ENCODE peak calls at places on chromosomes 11 and 22, in six cellular contexts. One of them, this sample, is unnamed.

GRCh38 chr11:64371201-64371600 is 12.2 kb downstream of the RPS6KA4 start:
- ATAC-seq in A549: no peak
- ATAC-seq in HepG2: no peak
- ATAC-seq in upper lobe of left lung: no peak
- ATAC-seq in GM12878: no peak
- ATAC-seq in K562: no peak
- ATAC-seq in this sample: no peak

GRCh38 chr22:46619240-46619829 is 851 bp upstream of the GRAMD4 start:
- ATAC-seq in K562: no peak
- ATAC-seq in GM12878: no peak
- ATAC-seq in upper lobe of left lung: peak; percentile 31
- ATAC-seq in HepG2: no peak
- ATAC-seq in A549: no peak
- ATAC-seq in this sample: no peak

GRCh38 chr11:47355283-47356128 is 3.0 kb upstream of the MYBPC3 start:
- ATAC-seq in K562: peak; percentile 96
- ATAC-seq in GM12878: no peak
- ATAC-seq in upper lobe of left lung: peak; percentile 80
- ATAC-seq in HepG2: peak; percentile 87
- ATAC-seq in A549: peak; percentile 92
- ATAC-seq in this sample: peak; percentile 84

GRCh38 chr11:36500315-36500721 is 9.8 kb downstream of the TRAF6 start:
- ATAC-seq in HepG2: no peak
- ATAC-seq in A549: peak; percentile 94
- ATAC-seq in GM12878: peak; percentile 98
- ATAC-seq in K562: peak; percentile 83
- ATAC-seq in upper lobe of left lung: no peak
- ATAC-seq in this sample: no peak

GRCh38 chr11:39442177-39442576 is 2017.3 kb downstream of the LRRC4C start:
- ATAC-seq in GM12878: no peak
- ATAC-seq in K562: no peak
- ATAC-seq in A549: no peak
- ATAC-seq in upper lobe of left lung: no peak
- ATAC-seq in HepG2: no peak
- ATAC-seq in this sample: no peak

GRCh38 chr11:19511413-19512183 is 201.0 kb upstream of the NAV2 start:
- ATAC-seq in A549: no peak
- ATAC-seq in K562: no peak
- ATAC-seq in GM12878: no peak
- ATAC-seq in upper lobe of left lung: no peak
- ATAC-seq in HepG2: no peak
- ATAC-seq in this sample: peak; percentile 57

GRCh38 chr11:70668204-70669202 is 270.2 kb downstream of the CTTN start:
- ATAC-seq in upper lobe of left lung: no peak
- ATAC-seq in GM12878: no peak
- ATAC-seq in K562: no peak
- ATAC-seq in HepG2: no peak
- ATAC-seq in A549: no peak
- ATAC-seq in this sample: no peak

GRCh38 chr11:72432347-72433287 is 1.7 kb downstream of the CLPB start:
- ATAC-seq in K562: no peak
- ATAC-seq in HepG2: no peak
- ATAC-seq in GM12878: no peak
- ATAC-seq in A549: no peak
- ATAC-seq in upper lobe of left lung: no peak
- ATAC-seq in this sample: no peak

GRCh38 chr22:44591146-44591790 is 93.2 kb upstream of the RTL6 start:
- ATAC-seq in HepG2: no peak
- ATAC-seq in K562: no peak
- ATAC-seq in upper lobe of left lung: no peak
- ATAC-seq in GM12878: no peak
- ATAC-seq in A549: no peak
- ATAC-seq in this sample: no peak

GRCh38 chr22:44089717-44090570 is 65.8 kb downstream of the PARVB start:
- ATAC-seq in upper lobe of left lung: no peak
- ATAC-seq in GM12878: no peak
- ATAC-seq in K562: no peak
- ATAC-seq in A549: no peak
- ATAC-seq in HepG2: no peak
- ATAC-seq in this sample: no peak

GRCh38 chr22:33519140-33519973 is 400.9 kb downstream of the LARGE1 start:
- ATAC-seq in upper lobe of left lung: no peak
- ATAC-seq in GM12878: peak; percentile 78
- ATAC-seq in A549: peak; percentile 77
- ATAC-seq in HepG2: peak; percentile 77
- ATAC-seq in K562: peak; percentile 31
- ATAC-seq in this sample: peak; percentile 62

GRCh38 chr22:44758970-44759365 is 6.6 kb downstream of the ARHGAP8 start:
- ATAC-seq in K562: no peak
- ATAC-seq in HepG2: no peak
- ATAC-seq in GM12878: no peak
- ATAC-seq in A549: no peak
- ATAC-seq in upper lobe of left lung: no peak
- ATAC-seq in this sample: no peak

GRCh38 chr11:88508808-88509581 is 171.5 kb upstream of the CTSC start:
- ATAC-seq in HepG2: no peak
- ATAC-seq in upper lobe of left lung: no peak
- ATAC-seq in K562: peak; percentile 75
- ATAC-seq in A549: peak; percentile 84
- ATAC-seq in GM12878: peak; percentile 76
- ATAC-seq in this sample: peak; percentile 39

GRCh38 chr22:45246060-45246985 is 5.6 kb upstream of the KIAA0930 start:
- ATAC-seq in GM12878: peak; percentile 27
- ATAC-seq in A549: peak; percentile 93
- ATAC-seq in HepG2: peak; percentile 87
- ATAC-seq in upper lobe of left lung: peak; percentile 80
- ATAC-seq in K562: no peak
- ATAC-seq in this sample: peak; percentile 86

GRCh38 chr11:73189315-73189714 is 28.8 kb upstream of the P2RY2 start:
- ATAC-seq in upper lobe of left lung: no peak
- ATAC-seq in K562: no peak
- ATAC-seq in A549: no peak
- ATAC-seq in HepG2: no peak
- ATAC-seq in GM12878: peak; percentile 78
- ATAC-seq in this sample: peak; percentile 27

GRCh38 chr22:19378362-19378711 is 53.2 kb downstream of the HIRA start:
- ATAC-seq in upper lobe of left lung: no peak
- ATAC-seq in A549: no peak
- ATAC-seq in K562: no peak
- ATAC-seq in GM12878: no peak
- ATAC-seq in HepG2: no peak
- ATAC-seq in this sample: no peak

GRCh38 chr11:72927380-72927779 is 113.2 kb downstream of the ATG16L2 start:
- ATAC-seq in K562: no peak
- ATAC-seq in GM12878: no peak
- ATAC-seq in A549: no peak
- ATAC-seq in upper lobe of left lung: no peak
- ATAC-seq in HepG2: no peak
- ATAC-seq in this sample: no peak

GRCh38 chr22:27635852-27636251 is 165.7 kb downstream of the MN1 start:
- ATAC-seq in HepG2: no peak
- ATAC-seq in K562: no peak
- ATAC-seq in upper lobe of left lung: no peak
- ATAC-seq in A549: no peak
- ATAC-seq in GM12878: no peak
- ATAC-seq in this sample: no peak

GRCh38 chr22:47201186-47201995 is 438.9 kb downstream of the TBC1D22A start:
- ATAC-seq in HepG2: no peak
- ATAC-seq in GM12878: no peak
- ATAC-seq in upper lobe of left lung: no peak
- ATAC-seq in A549: no peak
- ATAC-seq in K562: no peak
- ATAC-seq in this sample: no peak

GRCh38 chr11:69546735-69547370 is 65.4 kb downstream of the LINC01488 start:
- ATAC-seq in A549: no peak
- ATAC-seq in HepG2: no peak
- ATAC-seq in GM12878: peak; percentile 90
- ATAC-seq in K562: no peak
- ATAC-seq in upper lobe of left lung: no peak
- ATAC-seq in this sample: no peak

GRCh38 chr22:24445481-24446290 is 18.3 kb downstream of the ADORA2A start:
- ATAC-seq in K562: peak; percentile 80
- ATAC-seq in HepG2: peak; percentile 56
- ATAC-seq in GM12878: peak; percentile 52
- ATAC-seq in upper lobe of left lung: no peak
- ATAC-seq in A549: no peak
- ATAC-seq in this sample: no peak

GRCh38 chr11:115182282-115182952 is 321.8 kb downstream of the CADM1 start:
- ATAC-seq in HepG2: no peak
- ATAC-seq in A549: no peak
- ATAC-seq in GM12878: no peak
- ATAC-seq in upper lobe of left lung: no peak
- ATAC-seq in K562: no peak
- ATAC-seq in this sample: no peak

GRCh38 chr22:17969732-17970131 is 54.6 kb downstream of the MICAL3 start:
- ATAC-seq in upper lobe of left lung: no peak
- ATAC-seq in HepG2: no peak
- ATAC-seq in GM12878: no peak
- ATAC-seq in A549: peak; percentile 83
- ATAC-seq in K562: peak; percentile 13
- ATAC-seq in this sample: peak; percentile 54

GRCh38 chr11:36376315-36376887 is 80.3 kb downstream of the PRR5L start:
- ATAC-seq in upper lobe of left lung: peak; percentile 54
- ATAC-seq in K562: no peak
- ATAC-seq in A549: peak; percentile 51
- ATAC-seq in GM12878: peak; percentile 33
- ATAC-seq in HepG2: no peak
- ATAC-seq in this sample: no peak

GRCh38 chr11:130911306-130911705 is 5.0 kb downstream of the SNX19 start:
- ATAC-seq in upper lobe of left lung: no peak
- ATAC-seq in A549: no peak
- ATAC-seq in HepG2: no peak
- ATAC-seq in K562: no peak
- ATAC-seq in GM12878: no peak
- ATAC-seq in this sample: no peak
- TF ChIP-seq POLR2A in upper lobe of left lung: no peak
- TF ChIP-seq POLR2A in A549: no peak
- TF ChIP-seq POLR2A in HepG2: no peak
- TF ChIP-seq POLR2A in K562: no peak
- TF ChIP-seq POLR2A in GM12878: no peak
- TF ChIP-seq POLR2A in this sample: no peak

GRCh38 chr11:76825726-76826396 is 34.9 kb upstream of the ACER3 start:
- ATAC-seq in A549: no peak
- ATAC-seq in HepG2: no peak
- ATAC-seq in upper lobe of left lung: no peak
- ATAC-seq in GM12878: no peak
- ATAC-seq in K562: peak; percentile 6
- ATAC-seq in this sample: no peak

GRCh38 chr11:76822406-76822805 is 38.3 kb upstream of the ACER3 start:
- ATAC-seq in GM12878: no peak
- ATAC-seq in A549: no peak
- ATAC-seq in K562: no peak
- ATAC-seq in upper lobe of left lung: no peak
- ATAC-seq in HepG2: no peak
- ATAC-seq in this sample: no peak

GRCh38 chr11:76824980-76825725 is 35.6 kb upstream of the ACER3 start:
- ATAC-seq in GM12878: no peak
- ATAC-seq in upper lobe of left lung: no peak
- ATAC-seq in HepG2: no peak
- ATAC-seq in A549: no peak
- ATAC-seq in K562: peak; percentile 61
- ATAC-seq in this sample: peak; percentile 22

GRCh38 chr11:76823481-76824028 is 37.2 kb upstream of the ACER3 start:
- ATAC-seq in K562: peak; percentile 82
- ATAC-seq in GM12878: no peak
- ATAC-seq in HepG2: no peak
- ATAC-seq in upper lobe of left lung: peak; percentile 51
- ATAC-seq in A549: peak; percentile 97
- ATAC-seq in this sample: peak; percentile 82

GRCh38 chr11:76824083-76824939 is 36.4 kb upstream of the ACER3 start:
- ATAC-seq in HepG2: no peak
- ATAC-seq in K562: peak; percentile 77
- ATAC-seq in GM12878: no peak
- ATAC-seq in upper lobe of left lung: peak; percentile 67
- ATAC-seq in A549: peak; percentile 58
- ATAC-seq in this sample: peak; percentile 28
- TF ChIP-seq EP300 in HepG2: no peak
- TF ChIP-seq EP300 in K562: peak; percentile 85
- TF ChIP-seq EP300 in GM12878: no peak
- TF ChIP-seq EP300 in upper lobe of left lung: peak; percentile 52
- TF ChIP-seq EP300 in A549: no peak
- TF ChIP-seq EP300 in this sample: no peak

DNA sequence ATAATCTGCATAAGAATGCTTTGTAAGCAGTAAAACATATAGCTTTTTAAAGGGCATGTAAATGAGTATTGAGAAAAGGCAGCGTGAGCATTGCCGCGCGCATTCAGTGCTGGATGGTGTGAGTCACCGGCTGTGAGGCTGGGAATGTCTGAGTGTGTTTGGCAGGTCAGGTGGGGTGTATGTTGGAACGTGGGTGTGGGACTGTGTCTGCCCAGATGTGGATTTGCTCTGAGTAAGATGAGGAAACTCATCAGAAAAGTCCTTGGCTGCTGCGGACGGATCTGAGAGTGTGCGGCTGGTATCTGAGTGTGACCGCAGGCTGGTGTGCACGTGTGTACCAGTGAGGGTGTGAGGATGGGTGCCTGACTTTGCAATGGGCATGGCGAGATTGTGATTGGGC is 66.2 kb upstream of the NECTIN1 start:
- ATAC-seq in K562: no peak
- ATAC-seq in A549: peak; percentile 37
- ATAC-seq in upper lobe of left lung: no peak
- ATAC-seq in HepG2: no peak
- ATAC-seq in GM12878: no peak
- ATAC-seq in this sample: no peak
- TF ChIP-seq POLR2A in K562: no peak
- TF ChIP-seq POLR2A in A549: no peak
- TF ChIP-seq POLR2A in upper lobe of left lung: no peak
- TF ChIP-seq POLR2A in HepG2: no peak
- TF ChIP-seq POLR2A in GM12878: no peak
- TF ChIP-seq POLR2A in this sample: no peak

DNA sequence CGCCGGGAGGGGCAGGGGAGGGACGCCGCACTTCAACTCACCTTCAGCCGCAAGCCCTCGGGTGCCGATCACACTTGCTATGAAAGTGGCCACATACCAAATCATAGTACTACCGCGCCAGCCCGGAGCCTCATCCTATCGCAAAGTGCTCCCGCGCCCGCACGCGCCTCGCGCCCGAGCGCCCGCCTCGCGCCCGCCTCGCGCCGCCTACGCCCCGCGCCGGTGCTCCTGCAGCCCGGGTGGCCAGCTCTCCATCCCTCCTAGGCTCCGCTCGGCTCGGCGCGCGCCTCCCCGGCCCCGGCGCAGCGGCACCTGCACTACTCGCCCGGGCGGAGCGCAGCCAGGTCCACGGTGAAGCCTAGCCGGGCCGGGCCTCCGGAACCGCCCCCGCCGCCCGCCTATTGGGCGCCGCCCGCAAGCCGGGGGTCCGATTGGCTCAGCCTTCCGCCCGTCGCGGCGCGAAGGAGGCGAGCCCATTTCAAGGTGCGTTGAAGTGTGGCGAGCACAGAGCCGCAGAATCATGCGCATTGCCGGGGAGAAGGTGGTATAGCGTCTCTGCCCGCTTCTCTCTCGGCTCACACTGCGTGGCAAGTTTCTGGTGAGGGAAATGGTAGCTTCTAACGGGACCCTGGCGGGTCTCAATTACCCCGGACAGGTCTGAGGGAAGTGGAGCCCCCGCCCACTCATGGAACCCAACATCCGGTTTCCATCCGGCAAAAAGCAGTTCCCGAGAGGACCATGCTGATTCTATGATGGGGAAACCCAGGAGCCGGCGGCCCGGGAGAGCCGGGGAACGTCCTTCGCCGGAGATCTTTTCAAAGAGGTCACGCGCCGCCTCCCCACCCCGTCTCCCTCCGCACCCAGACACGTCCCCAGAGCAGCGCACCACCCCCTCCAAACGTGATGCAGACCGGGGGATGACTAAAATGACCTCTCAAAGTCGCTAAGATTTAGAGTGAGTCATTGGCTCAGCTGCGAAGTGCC is at the start of gene IGSF9B:
- ATAC-seq in A549: peak; percentile 96
- ATAC-seq in HepG2: peak; percentile 80
- ATAC-seq in GM12878: peak; percentile 99
- ATAC-seq in K562: peak; percentile 82
- ATAC-seq in upper lobe of left lung: peak; percentile 92
- ATAC-seq in this sample: peak; percentile 89
- TF ChIP-seq EP300 in A549: no peak
- TF ChIP-seq EP300 in HepG2: no peak
- TF ChIP-seq EP300 in GM12878: no peak
- TF ChIP-seq EP300 in K562: no peak
- TF ChIP-seq EP300 in upper lobe of left lung: no peak
- TF ChIP-seq EP300 in this sample: no peak

This sample was measured in gastroesophageal sphincter.